ENCODE peak calls at places on chromosome 2, in ten cellular contexts. D, H, L, Z, G, R, C, E, M and U are unnamed samples.

GRCh38 chr2:17643031-17643615 is 102.6 kb downstream of the VSNL1 start:
- DNase-seq in D (peak), H (no peak), L (no peak), Z (no peak), G (no peak), R (no peak), C (peak), E (no peak), M (no peak), U (peak)

GRCh38 chr2:20634430-20635095 is 16.3 kb downstream of the HS1BP3 start:
- DNase-seq in D (peak), H (no peak), L (no peak), Z (peak), G (no peak), R (no peak), C (no peak), E (no peak), M (no peak), U (no peak)

GRCh38 chr2:120912101-120912985 is 176.7 kb downstream of the GLI2 start:
- DNase-seq in D (peak), H (no peak), L (no peak), Z (peak), G (no peak), R (peak), C (peak), E (no peak), M (no peak), U (no peak)

GRCh38 chr2:174438146-174438886 is 42.8 kb downstream of the SCRN3 start:
- DNase-seq in D (no peak), H (no peak), L (no peak), Z (no peak), G (no peak), R (peak), C (no peak), E (no peak), M (no peak), U (no peak)

GRCh38 chr2:136765256-136765735 is at the start of gene THSD7B:
- DNase-seq in D (no peak), H (no peak), L (no peak), Z (no peak), G (no peak), R (no peak), C (no peak), E (peak), M (no peak), U (no peak)

GRCh38 chr2:85247591-85247990 is 80.2 kb downstream of the TGOLN2 start:
- DNase-seq in D (no peak), H (peak), L (no peak), Z (no peak), G (no peak), R (no peak), C (no peak), E (no peak), M (no peak), U (no peak)

GRCh38 chr2:130388221-130388907 is 32.5 kb downstream of the PTPN18 start:
- DNase-seq in D (no peak), H (no peak), L (no peak), Z (no peak), G (no peak), R (no peak), C (no peak), E (no peak), M (no peak), U (no peak)

GRCh38 chr2:187566712-187567111 is 12.5 kb upstream of the TFPI start:
- DNase-seq in D (no peak), H (no peak), L (no peak), Z (no peak), G (no peak), R (no peak), C (no peak), E (no peak), M (no peak), U (no peak)

GRCh38 chr2:23692263-23692662 is 234.7 kb downstream of the ATAD2B start:
- DNase-seq in D (no peak), H (no peak), L (no peak), Z (no peak), G (no peak), R (no peak), C (no peak), E (no peak), M (no peak), U (no peak)

GRCh38 chr2:178404380-178404767 is 46.6 kb downstream of the PRKRA start:
- DNase-seq in D (peak), H (no peak), L (no peak), Z (no peak), G (no peak), R (no peak), C (no peak), E (no peak), M (no peak), U (no peak)

GRCh38 chr2:39717067-39717466 is 51.4 kb downstream of the TMEM178A start:
- DNase-seq in D (no peak), H (no peak), L (no peak), Z (no peak), G (no peak), R (no peak), C (no peak), E (no peak), M (no peak), U (no peak)

GRCh38 chr2:70143314-70144150 is 47.3 kb downstream of the C2orf42 start:
- DNase-seq in D (peak), H (no peak), L (no peak), Z (peak), G (no peak), R (peak), C (peak), E (no peak), M (peak), U (no peak)

GRCh38 chr2:84846732-84847131 is 34.2 kb downstream of the TRABD2A start:
- DNase-seq in D (no peak), H (no peak), L (no peak), Z (no peak), G (no peak), R (no peak), C (no peak), E (no peak), M (no peak), U (no peak)

GRCh38 chr2:113218283-113219091 is 44.7 kb downstream of the PSD4 start:
- DNase-seq in D (peak), H (no peak), L (no peak), Z (no peak), G (no peak), R (peak), C (no peak), E (no peak), M (no peak), U (no peak)

GRCh38 chr2:201882353-201883095 is 76.2 kb downstream of the CDK15 start:
- DNase-seq in D (peak), H (no peak), L (no peak), Z (no peak), G (no peak), R (no peak), C (no peak), E (no peak), M (no peak), U (no peak)

GRCh38 chr2:152499921-152500320 is 164.9 kb downstream of the FMNL2 start:
- DNase-seq in D (peak), H (no peak), L (no peak), Z (no peak), G (no peak), R (no peak), C (no peak), E (no peak), M (no peak), U (no peak)

GRCh38 chr2:5594288-5594687 is 97.9 kb upstream of the SOX11 start:
- DNase-seq in D (no peak), H (no peak), L (no peak), Z (no peak), G (no peak), R (no peak), C (no peak), E (no peak), M (no peak), U (no peak)

GRCh38 chr2:47346-48218 is 1.3 kb upstream of the FAM110C start:
- DNase-seq in D (no peak), H (no peak), L (no peak), Z (no peak), G (no peak), R (no peak), C (no peak), E (no peak), M (no peak), U (no peak)